ENCODE peak calls at places on chromosomes 12 and 14, in five cellular contexts. H is OCI-LY7, U is MM.1S, N is GM23338, S is hepatocyte. F is an unnamed sample. For H3K4me1 and H4K20me1, the result is how much of the 10 kb centered on the place peaks cover.

GRCh38 chr12:122422769-122423257 is 344 bp upstream of the CLIP1 start:
- DNase-seq in H (peak), N (peak), U (peak), S (no peak), F (peak)

GRCh38 chr12:10191865-10192264 is 13.0 kb downstream of the TMEM52B start:
- DNase-seq in U (no peak), H (no peak), S (no peak), N (peak), F (peak)

GRCh38 chr12:2813573-2814185 is 1.2 kb downstream of the ITFG2 start:
- DNase-seq in H (peak), S (peak), U (peak), N (peak), F (peak)

GRCh38 chr14:70052990-70053389 is 135.8 kb downstream of the SLC8A3 start:
- DNase-seq in U (peak), S (peak), N (peak), H (peak), F (no peak)

GRCh38 chr12:5976711-5977110 is 31.7 kb upstream of the ANO2 start:
- DNase-seq in U (no peak), N (no peak), H (no peak), S (no peak), F (no peak)

GRCh38 chr12:97148941-97149559 is 242.0 kb downstream of the NEDD1 start:
- DNase-seq in N (peak), H (peak), U (peak), S (peak), F (no peak)

GRCh38 chr12:11545438-11546330 is 103.8 kb upstream of the ETV6 start:
- DNase-seq in U (peak), N (peak), S (no peak), H (peak), F (no peak)

GRCh38 chr12:51238037-51238509 is 553 bp upstream of the DAZAP2 start:
- DNase-seq in S (peak), N (no peak), U (peak), H (peak), F (no peak)

GRCh38 chr14:55245657-55246268 is 25.5 kb upstream of the FBXO34 start:
- DNase-seq in H (peak), N (peak), U (peak), S (peak), F (peak)

GRCh38 chr12:59651230-59651920 is 55.5 kb downstream of the SLC16A7 start:
- DNase-seq in N (no peak), S (peak), U (no peak), H (no peak), F (peak)

GRCh38 chr12:40663781-40664180 is 28.5 kb upstream of the CNTN1 start:
- DNase-seq in U (no peak), N (no peak), S (no peak), H (no peak), F (no peak)

GRCh38 chr12:15788266-15789214 is 648 bp downstream of the EPS8 start:
- DNase-seq in U (peak), N (peak), H (no peak), S (peak), F (peak)

GRCh38 chr14:84024231-84024630 is 1505.7 kb upstream of the FLRT2 start:
- DNase-seq in N (no peak), U (no peak), S (no peak), H (no peak), F (no peak)

GRCh38 chr14:68208218-68208617 is 388.6 kb downstream of the RAD51B start:
- DNase-seq in H (no peak), N (no peak), S (no peak), U (no peak), F (peak)

GRCh38 chr14:69360438-69361108 is 37.5 kb downstream of the ERH start:
- DNase-seq in H (peak), S (no peak), U (no peak), N (no peak), F (peak)

GRCh38 chr14:38527502-38527878 is 271.6 kb upstream of the CLEC14A start:
- DNase-seq in N (no peak), S (no peak), U (no peak), H (no peak), F (no peak)

GRCh38 chr14:72510566-72510965 is 383.3 kb downstream of the DPF3 start:
- DNase-seq in H (no peak), N (no peak), U (no peak), S (no peak), F (no peak)

GRCh38 chr12:115383668-115384067 is 699.7 kb upstream of the TBX3 start:
- DNase-seq in U (no peak), H (no peak), S (peak), N (no peak), F (no peak)

GRCh38 chr12:70724444-70724843 is 87.2 kb upstream of the PTPRB start:
- DNase-seq in S (no peak), N (peak), U (peak), H (peak), F (no peak)

GRCh38 chr14:31257244-31257553 is 49.6 kb upstream of the HECTD1 start:
- DNase-seq in N (no peak), H (no peak), S (no peak), U (no peak), F (no peak)

GRCh38 chr12:112087055-112087850 is 21.3 kb downstream of the NAA25 start:
- DNase-seq in N (peak), S (no peak), U (no peak), H (no peak), F (no peak)

GRCh38 chr14:24231263-24232120 is 675 bp downstream of the NEDD8 start:
- DNase-seq in U (no peak), S (no peak), H (peak), N (peak), F (peak)

GRCh38 chr12:107309020-107309419 is 215.7 kb upstream of the CRY1 start:
- DNase-seq in S (no peak), U (no peak), H (no peak), N (no peak), F (no peak)

GRCh38 chr12:31325524-31325875 is 450 bp downstream of the SINHCAF start:
- DNase-seq in U (peak), N (no peak), S (no peak), H (peak), F (peak)

GRCh38 chr14:22849212-22849819 is 12.9 kb downstream of the MMP14 start:
- DNase-seq in U (no peak), H (no peak), S (no peak), N (peak), F (peak)

GRCh38 chr12:12474931-12475485 is 87.7 kb downstream of the DUSP16 start:
- DNase-seq in N (no peak), S (no peak), H (no peak), U (no peak), F (no peak)

GRCh38 chr12:57734586-57734985 is 4.0 kb downstream of the AGAP2 start:
- DNase-seq in N (no peak), S (no peak), H (no peak), U (no peak), F (peak)

GRCh38 chr12:124441443-124442190 is 125.8 kb downstream of the NCOR2 start:
- DNase-seq in U (no peak), S (no peak), N (no peak), H (no peak), F (peak)

GRCh38 chr12:44247588-44247987 is 411.7 kb downstream of the TMEM117 start:
- DNase-seq in H (no peak), N (peak), U (no peak), S (no peak), F (no peak)

GRCh38 chr14:83300454-83301064 is 1766.9 kb upstream of the SEL1L start:
- DNase-seq in U (peak), S (peak), N (peak), H (peak), F (no peak)

GRCh38 chr12:117155278-117156060 is 34.8 kb downstream of the FBXO21 start:
- DNase-seq in S (peak), N (peak), H (peak), U (peak), F (peak)

DNA sequence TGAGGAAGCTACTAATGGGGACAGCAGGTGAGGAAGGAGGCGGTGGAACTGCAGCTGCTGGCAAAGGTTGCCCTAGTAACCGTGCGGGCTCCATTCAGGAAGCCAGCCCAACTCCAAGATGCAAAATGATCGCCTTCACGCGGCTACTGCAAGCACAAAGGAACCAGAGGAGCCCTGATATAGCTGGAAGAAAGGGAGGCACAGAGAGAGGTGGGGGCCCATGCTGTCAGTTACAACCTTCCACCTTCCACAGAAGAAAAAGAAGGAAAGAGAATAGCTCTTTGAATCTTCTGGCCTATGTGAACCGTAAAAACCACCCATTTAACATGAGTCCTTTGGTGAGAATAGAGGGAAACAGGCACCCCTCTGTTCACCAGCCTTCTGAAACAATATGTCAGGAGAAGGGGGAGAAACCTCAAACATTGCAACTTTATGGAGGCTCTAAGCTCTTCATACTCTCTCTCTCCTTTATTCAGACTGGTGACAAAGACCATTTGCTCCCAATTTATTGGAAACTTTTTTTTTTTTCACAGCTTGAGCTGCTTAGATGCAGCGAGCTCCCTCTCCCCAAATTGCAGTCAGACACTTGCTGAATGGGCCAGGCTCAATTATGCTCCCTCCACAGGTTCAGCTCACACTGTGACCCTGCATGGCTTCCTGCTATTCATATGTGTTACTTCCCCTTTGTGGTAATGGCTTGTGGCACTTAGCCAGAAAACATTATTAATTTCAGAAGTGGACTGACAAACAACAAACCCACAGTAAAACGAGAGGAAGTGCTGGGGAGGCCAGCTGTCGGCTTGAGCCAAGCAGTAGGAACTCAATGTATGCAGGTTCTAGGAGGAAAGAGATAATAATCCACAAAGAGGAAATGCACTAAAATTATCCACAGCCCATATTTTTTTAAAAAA is 6.2 kb downstream of the DUSP6 start:
- DNase-seq in S (no peak), N (peak), U (peak), H (peak), F (no peak)
- H2AFZ ChIP-seq in S (no peak), N (no peak), U (peak), H (peak), F (no peak)

GRCh38 chr14:95695913-95696312 is 9.7 kb downstream of the TCL1B start:
- DNase-seq in S (no peak), N (no peak), U (no peak), H (peak), F (no peak)

GRCh38 chr14:95696741-95697140 is 10.5 kb downstream of the TCL1B start:
- DNase-seq in H (no peak), N (no peak), U (no peak), S (no peak), F (no peak)

GRCh38 chr14:95698287-95698686 is 12.1 kb downstream of the TCL1B start:
- DNase-seq in S (no peak), H (peak), U (no peak), N (no peak), F (no peak)

GRCh38 chr14:95699397-95699796 is 13.2 kb downstream of the TCL1B start:
- DNase-seq in U (no peak), N (peak), H (peak), S (no peak), F (no peak)

DNA sequence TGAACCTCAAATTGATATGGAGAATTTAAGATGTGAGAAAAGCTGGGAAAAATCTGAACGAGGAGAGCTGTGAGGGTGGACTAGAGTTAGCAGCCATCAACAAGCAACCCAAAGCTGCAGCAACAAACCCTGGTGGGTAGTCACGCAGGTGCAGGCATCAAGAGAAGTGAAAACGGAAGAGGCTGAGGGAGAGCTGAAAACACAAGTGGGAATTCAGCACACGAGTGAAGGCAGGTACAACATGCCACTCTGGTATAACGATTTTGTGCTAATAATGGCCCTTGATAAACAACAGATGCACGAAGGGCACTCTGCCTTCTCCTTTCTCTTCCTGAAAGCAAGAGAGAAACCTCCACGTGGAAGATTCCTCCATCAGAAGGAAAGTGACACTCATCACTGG is 11.5 kb downstream of the TCL1B start:
- DNase-seq in H (peak), S (no peak), N (no peak), U (no peak), F (no peak)
- H3K4me1 ChIP-seq in H (half or more), S (under half), N (under half), U (under half), F (under half)

DNA sequence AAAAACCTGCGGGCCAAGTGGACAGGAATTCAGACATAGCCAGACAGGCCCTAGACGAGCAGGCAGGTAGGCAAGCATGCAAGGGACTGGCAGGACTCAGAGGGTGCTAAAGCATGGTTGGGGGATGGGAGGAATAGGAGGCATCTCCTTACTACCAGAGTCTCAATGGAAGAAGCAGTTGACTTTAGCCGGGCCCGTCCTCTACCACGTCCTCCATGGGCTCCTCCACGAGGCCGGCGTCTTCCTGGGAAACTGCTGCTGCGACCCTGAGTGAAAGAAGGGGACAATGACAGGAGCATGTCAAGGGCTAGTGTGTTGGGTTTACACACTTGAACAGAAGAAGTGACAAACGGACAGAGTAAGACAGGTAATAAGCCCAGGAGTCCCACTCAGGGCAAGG is 11.6 kb downstream of the KMT2D start:
- DNase-seq in H (no peak), S (no peak), N (no peak), U (no peak), F (peak)
- H4K20me1 ChIP-seq in H (under half), S (under half), N (under half), U (under half), F (half or more)

DNA sequence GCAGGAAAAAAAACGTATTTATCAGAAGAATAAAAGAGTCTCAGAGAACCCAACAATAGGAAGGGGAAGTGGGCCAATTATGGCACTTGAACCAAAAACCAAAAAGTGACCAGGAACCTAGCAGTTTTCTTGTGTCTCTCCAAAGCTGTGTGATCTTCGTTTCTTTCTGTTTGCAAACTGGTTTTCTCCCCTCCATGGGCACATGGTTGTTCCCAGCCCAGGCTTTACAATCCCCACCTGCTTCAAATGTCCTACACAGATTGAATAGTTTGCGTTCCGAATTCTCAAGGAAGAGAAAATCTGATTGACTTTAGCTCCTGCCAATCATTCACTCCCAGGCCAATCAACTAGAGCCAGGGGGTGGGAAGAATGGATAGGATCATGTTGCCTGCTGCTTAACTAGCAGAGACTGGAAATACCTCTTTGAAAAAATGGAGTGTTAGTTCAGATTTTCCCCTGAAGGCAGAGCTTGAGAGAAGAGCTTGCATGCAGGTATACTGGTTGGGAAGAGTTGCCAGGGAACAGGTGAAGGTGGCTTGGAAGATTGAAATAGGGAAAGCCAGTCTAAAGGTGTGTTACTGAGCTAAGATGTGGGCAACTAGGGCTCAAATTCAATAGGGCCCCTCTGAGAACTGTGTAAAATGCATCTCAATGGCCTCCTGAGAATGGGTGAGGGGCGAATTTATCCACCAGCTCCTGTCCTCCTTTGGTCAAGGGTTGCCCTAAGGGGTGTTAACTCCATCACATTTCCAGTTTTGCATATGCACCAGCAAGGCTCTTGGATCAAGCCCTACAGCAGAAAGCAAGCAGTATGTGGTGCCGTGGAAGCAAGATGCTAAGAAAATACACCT is 106.4 kb upstream of the SRRM4 start:
- DNase-seq in N (peak), S (no peak), U (no peak), H (no peak), F (no peak)
- H2AFZ ChIP-seq in N (peak), S (no peak), U (no peak), H (no peak), F (no peak)

GRCh38 chr12:103529306-103529705 is 33.5 kb upstream of the C12orf42 start:
- DNase-seq in N (no peak), S (no peak), H (no peak), U (no peak), F (no peak)
- H3K4me1 ChIP-seq in N (under half), S (under half), H (under half), U (under half), F (under half)

GRCh38 chr14:103724116-103724515 is 8.5 kb downstream of the ZFYVE21 start:
- DNase-seq in H (no peak), S (no peak), N (no peak), U (no peak), F (peak)
- H4K20me1 ChIP-seq in H (under half), S (half or more), N (under half), U (under half), F (under half)

DNA sequence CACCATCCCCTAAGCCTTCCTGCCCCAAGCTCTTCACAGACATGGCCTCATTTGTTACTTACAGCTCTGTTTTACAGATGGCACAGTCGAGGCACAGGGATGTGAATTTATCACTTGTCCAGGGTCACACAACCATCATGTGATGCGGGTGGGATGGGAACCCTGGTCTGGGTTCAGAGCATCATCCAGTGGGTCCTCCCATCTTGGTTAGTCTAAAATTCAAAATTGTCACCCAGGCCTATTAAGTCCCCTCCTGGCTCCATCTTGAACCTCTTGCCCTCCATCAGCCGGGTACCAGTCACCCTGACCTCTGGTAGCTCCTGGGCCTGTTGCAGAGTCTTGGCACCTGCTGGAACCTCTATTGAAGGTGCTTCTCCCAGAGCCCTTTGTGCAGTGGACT is 52.9 kb downstream of the ACACB start:
- DNase-seq in H (no peak), N (no peak), S (no peak), U (no peak), F (no peak)
- H2AFZ ChIP-seq in H (no peak), N (no peak), S (no peak), U (no peak), F (no peak)

F was measured in osteoblast.